ENCODE peak calls at places on chromosomes 6 and 20, in nine cellular contexts. One of them, this sample, is unnamed.

GRCh38 chr6:157274116-157274470 is 49.2 kb downstream of the TMEM242 start:
- DNase-seq in BE2C: no peak
- DNase-seq in HS-5: no peak
- DNase-seq in HT1080: peak
- DNase-seq in aorta: no peak
- DNase-seq in retinal pigment epithelial cell: no peak
- DNase-seq in PC-3: no peak
- DNase-seq in activated CD4-positive, CD25-positive, alpha-beta regulatory T cell: no peak
- DNase-seq in MCF 10A: no peak
- DNase-seq in this sample: no peak

GRCh38 chr6:85747654-85748053 is 105.0 kb upstream of the SYNCRIP start:
- DNase-seq in BE2C: no peak
- DNase-seq in HS-5: peak
- DNase-seq in HT1080: peak
- DNase-seq in aorta: no peak
- DNase-seq in retinal pigment epithelial cell: no peak
- DNase-seq in PC-3: peak
- DNase-seq in activated CD4-positive, CD25-positive, alpha-beta regulatory T cell: no peak
- DNase-seq in MCF 10A: peak
- DNase-seq in this sample: peak

GRCh38 chr6:113970808-113971676 is at the start of gene HDAC2:
- DNase-seq in BE2C: peak
- DNase-seq in HS-5: peak
- DNase-seq in HT1080: peak
- DNase-seq in aorta: peak
- DNase-seq in retinal pigment epithelial cell: peak
- DNase-seq in PC-3: peak
- DNase-seq in activated CD4-positive, CD25-positive, alpha-beta regulatory T cell: peak
- DNase-seq in MCF 10A: peak
- DNase-seq in this sample: peak

GRCh38 chr6:137697267-137697938 is 169.7 kb upstream of the TNFAIP3 start:
- DNase-seq in BE2C: no peak
- DNase-seq in HS-5: peak
- DNase-seq in HT1080: peak
- DNase-seq in aorta: no peak
- DNase-seq in retinal pigment epithelial cell: peak
- DNase-seq in PC-3: peak
- DNase-seq in activated CD4-positive, CD25-positive, alpha-beta regulatory T cell: no peak
- DNase-seq in MCF 10A: peak
- DNase-seq in this sample: no peak

GRCh38 chr6:101146389-101146788 is 247.1 kb upstream of the GRIK2 start:
- DNase-seq in BE2C: no peak
- DNase-seq in HS-5: peak
- DNase-seq in HT1080: peak
- DNase-seq in aorta: no peak
- DNase-seq in retinal pigment epithelial cell: no peak
- DNase-seq in PC-3: peak
- DNase-seq in activated CD4-positive, CD25-positive, alpha-beta regulatory T cell: no peak
- DNase-seq in MCF 10A: peak
- DNase-seq in this sample: no peak

GRCh38 chr20:7859371-7859802 is 80.9 kb downstream of the HAO1 start:
- DNase-seq in BE2C: peak
- DNase-seq in HS-5: peak
- DNase-seq in HT1080: peak
- DNase-seq in aorta: no peak
- DNase-seq in retinal pigment epithelial cell: peak
- DNase-seq in PC-3: peak
- DNase-seq in activated CD4-positive, CD25-positive, alpha-beta regulatory T cell: no peak
- DNase-seq in MCF 10A: peak
- DNase-seq in this sample: peak

GRCh38 chr6:42527204-42527603 is 36.6 kb upstream of the UBR2 start:
- DNase-seq in BE2C: no peak
- DNase-seq in HS-5: no peak
- DNase-seq in HT1080: no peak
- DNase-seq in aorta: no peak
- DNase-seq in retinal pigment epithelial cell: no peak
- DNase-seq in PC-3: no peak
- DNase-seq in activated CD4-positive, CD25-positive, alpha-beta regulatory T cell: no peak
- DNase-seq in MCF 10A: no peak
- DNase-seq in this sample: no peak

GRCh38 chr20:46883847-46884246 is 10.8 kb upstream of the EYA2 start:
- DNase-seq in BE2C: no peak
- DNase-seq in HS-5: no peak
- DNase-seq in HT1080: no peak
- DNase-seq in aorta: no peak
- DNase-seq in retinal pigment epithelial cell: no peak
- DNase-seq in PC-3: no peak
- DNase-seq in activated CD4-positive, CD25-positive, alpha-beta regulatory T cell: no peak
- DNase-seq in MCF 10A: no peak
- DNase-seq in this sample: no peak

GRCh38 chr6:160871320-160871719 is 120.2 kb upstream of the MAP3K4 start:
- DNase-seq in BE2C: no peak
- DNase-seq in HS-5: no peak
- DNase-seq in HT1080: no peak
- DNase-seq in aorta: no peak
- DNase-seq in retinal pigment epithelial cell: no peak
- DNase-seq in PC-3: no peak
- DNase-seq in activated CD4-positive, CD25-positive, alpha-beta regulatory T cell: no peak
- DNase-seq in MCF 10A: no peak
- DNase-seq in this sample: no peak

GRCh38 chr20:1225263-1225728 is 548 bp upstream of the RAD21L1 start:
- DNase-seq in BE2C: no peak
- DNase-seq in HS-5: no peak
- DNase-seq in HT1080: peak
- DNase-seq in aorta: no peak
- DNase-seq in retinal pigment epithelial cell: no peak
- DNase-seq in PC-3: peak
- DNase-seq in activated CD4-positive, CD25-positive, alpha-beta regulatory T cell: no peak
- DNase-seq in MCF 10A: no peak
- DNase-seq in this sample: no peak

GRCh38 chr6:83592770-83593394 is 80.5 kb downstream of the PRSS35 start:
- DNase-seq in BE2C: peak
- DNase-seq in HS-5: no peak
- DNase-seq in HT1080: peak
- DNase-seq in aorta: no peak
- DNase-seq in retinal pigment epithelial cell: no peak
- DNase-seq in PC-3: peak
- DNase-seq in activated CD4-positive, CD25-positive, alpha-beta regulatory T cell: no peak
- DNase-seq in MCF 10A: peak
- DNase-seq in this sample: no peak

GRCh38 chr6:148223424-148223842 is 119.2 kb upstream of the SASH1 start:
- DNase-seq in BE2C: no peak
- DNase-seq in HS-5: peak
- DNase-seq in HT1080: peak
- DNase-seq in aorta: no peak
- DNase-seq in retinal pigment epithelial cell: no peak
- DNase-seq in PC-3: peak
- DNase-seq in activated CD4-positive, CD25-positive, alpha-beta regulatory T cell: no peak
- DNase-seq in MCF 10A: no peak
- DNase-seq in this sample: peak

GRCh38 chr6:144266091-144266649 is 19.0 kb upstream of the UTRN start:
- DNase-seq in BE2C: no peak
- DNase-seq in HS-5: no peak
- DNase-seq in HT1080: peak
- DNase-seq in aorta: peak
- DNase-seq in retinal pigment epithelial cell: peak
- DNase-seq in PC-3: peak
- DNase-seq in activated CD4-positive, CD25-positive, alpha-beta regulatory T cell: no peak
- DNase-seq in MCF 10A: peak
- DNase-seq in this sample: peak

GRCh38 chr20:49595811-49596545 is 28.0 kb upstream of the PTGIS start:
- DNase-seq in BE2C: no peak
- DNase-seq in HS-5: no peak
- DNase-seq in HT1080: peak
- DNase-seq in aorta: peak
- DNase-seq in retinal pigment epithelial cell: no peak
- DNase-seq in PC-3: no peak
- DNase-seq in activated CD4-positive, CD25-positive, alpha-beta regulatory T cell: no peak
- DNase-seq in MCF 10A: no peak
- DNase-seq in this sample: no peak

GRCh38 chr20:46523108-46523507 is 9.7 kb upstream of the ZNF334 start:
- DNase-seq in BE2C: no peak
- DNase-seq in HS-5: no peak
- DNase-seq in HT1080: no peak
- DNase-seq in aorta: no peak
- DNase-seq in retinal pigment epithelial cell: no peak
- DNase-seq in PC-3: no peak
- DNase-seq in activated CD4-positive, CD25-positive, alpha-beta regulatory T cell: no peak
- DNase-seq in MCF 10A: no peak
- DNase-seq in this sample: no peak

GRCh38 chr20:42530855-42531674 is 658.6 kb downstream of the PTPRT start:
- DNase-seq in BE2C: no peak
- DNase-seq in HS-5: no peak
- DNase-seq in HT1080: peak
- DNase-seq in aorta: no peak
- DNase-seq in retinal pigment epithelial cell: no peak
- DNase-seq in PC-3: peak
- DNase-seq in activated CD4-positive, CD25-positive, alpha-beta regulatory T cell: no peak
- DNase-seq in MCF 10A: no peak
- DNase-seq in this sample: no peak

GRCh38 chr20:56776345-56776744 is 147.2 kb downstream of the TFAP2C start:
- DNase-seq in BE2C: no peak
- DNase-seq in HS-5: no peak
- DNase-seq in HT1080: no peak
- DNase-seq in aorta: no peak
- DNase-seq in retinal pigment epithelial cell: no peak
- DNase-seq in PC-3: no peak
- DNase-seq in activated CD4-positive, CD25-positive, alpha-beta regulatory T cell: no peak
- DNase-seq in MCF 10A: no peak
- DNase-seq in this sample: no peak

GRCh38 chr20:51749674-51750036 is 18.5 kb downstream of the ATP9A start:
- DNase-seq in BE2C: no peak
- DNase-seq in HS-5: peak
- DNase-seq in HT1080: peak
- DNase-seq in aorta: no peak
- DNase-seq in retinal pigment epithelial cell: no peak
- DNase-seq in PC-3: peak
- DNase-seq in activated CD4-positive, CD25-positive, alpha-beta regulatory T cell: no peak
- DNase-seq in MCF 10A: peak
- DNase-seq in this sample: peak

GRCh38 chr20:53621482-53622246 is 28.0 kb upstream of the ZNF217 start:
- DNase-seq in BE2C: peak
- DNase-seq in HS-5: peak
- DNase-seq in HT1080: peak
- DNase-seq in aorta: peak
- DNase-seq in retinal pigment epithelial cell: peak
- DNase-seq in PC-3: peak
- DNase-seq in activated CD4-positive, CD25-positive, alpha-beta regulatory T cell: no peak
- DNase-seq in MCF 10A: peak
- DNase-seq in this sample: no peak

GRCh38 chr6:4575724-4576123 is 200.5 kb upstream of the CDYL start:
- DNase-seq in BE2C: no peak
- DNase-seq in HS-5: no peak
- DNase-seq in HT1080: peak
- DNase-seq in aorta: no peak
- DNase-seq in retinal pigment epithelial cell: no peak
- DNase-seq in PC-3: no peak
- DNase-seq in activated CD4-positive, CD25-positive, alpha-beta regulatory T cell: no peak
- DNase-seq in MCF 10A: no peak
- DNase-seq in this sample: no peak

GRCh38 chr6:151962246-151962846 is 154.9 kb downstream of the ESR1 start:
- DNase-seq in BE2C: no peak
- DNase-seq in HS-5: no peak
- DNase-seq in HT1080: peak
- DNase-seq in aorta: no peak
- DNase-seq in retinal pigment epithelial cell: no peak
- DNase-seq in PC-3: peak
- DNase-seq in activated CD4-positive, CD25-positive, alpha-beta regulatory T cell: no peak
- DNase-seq in MCF 10A: peak
- DNase-seq in this sample: no peak

GRCh38 chr20:38123021-38123587 is 42.0 kb downstream of the TGM2 start:
- DNase-seq in BE2C: no peak
- DNase-seq in HS-5: no peak
- DNase-seq in HT1080: no peak
- DNase-seq in aorta: no peak
- DNase-seq in retinal pigment epithelial cell: no peak
- DNase-seq in PC-3: no peak
- DNase-seq in activated CD4-positive, CD25-positive, alpha-beta regulatory T cell: no peak
- DNase-seq in MCF 10A: no peak
- DNase-seq in this sample: peak

GRCh38 chr20:22503577-22503976 is 80.8 kb downstream of the FOXA2 start:
- DNase-seq in BE2C: no peak
- DNase-seq in HS-5: no peak
- DNase-seq in HT1080: no peak
- DNase-seq in aorta: no peak
- DNase-seq in retinal pigment epithelial cell: no peak
- DNase-seq in PC-3: no peak
- DNase-seq in activated CD4-positive, CD25-positive, alpha-beta regulatory T cell: no peak
- DNase-seq in MCF 10A: no peak
- DNase-seq in this sample: no peak

GRCh38 chr20:58651548-58651822 is 402 bp downstream of the STX16 start:
- DNase-seq in BE2C: no peak
- DNase-seq in HS-5: no peak
- DNase-seq in HT1080: no peak
- DNase-seq in aorta: no peak
- DNase-seq in retinal pigment epithelial cell: no peak
- DNase-seq in PC-3: no peak
- DNase-seq in activated CD4-positive, CD25-positive, alpha-beta regulatory T cell: no peak
- DNase-seq in MCF 10A: no peak
- DNase-seq in this sample: no peak

GRCh38 chr6:17381429-17382147 is 11.8 kb upstream of the CAP2 start:
- DNase-seq in BE2C: no peak
- DNase-seq in HS-5: no peak
- DNase-seq in HT1080: peak
- DNase-seq in aorta: peak
- DNase-seq in retinal pigment epithelial cell: no peak
- DNase-seq in PC-3: no peak
- DNase-seq in activated CD4-positive, CD25-positive, alpha-beta regulatory T cell: no peak
- DNase-seq in MCF 10A: no peak
- DNase-seq in this sample: no peak